ENCODE peak calls at places on chromosome 5, in five cellular contexts. X, O, L, W and T are unnamed samples.
A peak's percentile ranks its signal among the peaks of the same experiment; 100 is the strongest.

GRCh38 chr5:32531885-32532520 is 53.4 kb upstream of the SUB1 start:
- DNase-seq in X (peak; percentile 34), O (peak; percentile 48), L (peak; percentile 62), W (peak; percentile 32), T (no peak)

GRCh38 chr5:58335518-58335917 is 124.4 kb downstream of the PLK2 start:
- DNase-seq in X (no peak), O (no peak), L (no peak), W (no peak), T (no peak)

GRCh38 chr5:7415123-7415522 is 19.2 kb downstream of the ADCY2 start:
- DNase-seq in X (no peak), O (no peak), L (no peak), W (no peak), T (no peak)

GRCh38 chr5:37774912-37775483 is 64.8 kb downstream of the GDNF start:
- DNase-seq in X (no peak), O (no peak), L (peak; percentile 20), W (no peak), T (no peak)

GRCh38 chr5:169876376-169876775 is 103.9 kb downstream of the INSYN2B start:
- DNase-seq in X (no peak), O (no peak), L (no peak), W (peak; percentile 66), T (no peak)

GRCh38 chr5:149656576-149657182 is 73.4 kb upstream of the PPARGC1B start:
- DNase-seq in X (no peak), O (no peak), L (peak; percentile 27), W (no peak), T (no peak)

GRCh38 chr5:1726956-1727355 is 72.7 kb downstream of the MRPL36 start:
- DNase-seq in X (no peak), O (no peak), L (no peak), W (no peak), T (peak; percentile 25)

GRCh38 chr5:39433838-39434237 is 9.1 kb upstream of the DAB2 start:
- DNase-seq in X (no peak), O (no peak), L (no peak), W (no peak), T (no peak)

GRCh38 chr5:40497573-40497972 is 182.1 kb upstream of the PTGER4 start:
- DNase-seq in X (no peak), O (peak; percentile 91), L (no peak), W (peak; percentile 80), T (no peak)

GRCh38 chr5:5719292-5719691 is 296.8 kb downstream of the ICE1 start:
- DNase-seq in X (no peak), O (no peak), L (no peak), W (no peak), T (peak; percentile 46)

GRCh38 chr5:151319334-151319733 is 15.8 kb upstream of the SLC36A3 start:
- DNase-seq in X (no peak), O (peak; percentile 5), L (no peak), W (no peak), T (no peak)

GRCh38 chr5:54825005-54825404 is 160.4 kb downstream of the ESM1 start:
- DNase-seq in X (no peak), O (no peak), L (no peak), W (peak; percentile 62), T (no peak)

GRCh38 chr5:33361781-33362180 is 79.0 kb upstream of the TARS1 start:
- DNase-seq in X (no peak), O (no peak), L (no peak), W (no peak), T (no peak)

GRCh38 chr5:141513627-141514329 is 24.9 kb downstream of the PCDHGC5 start:
- DNase-seq in X (peak; percentile 70), O (peak; percentile 71), L (peak; percentile 74), W (peak; percentile 88), T (peak; percentile 80)

GRCh38 chr5:2929779-2930178 is 178.3 kb upstream of the IRX2 start:
- DNase-seq in X (no peak), O (no peak), L (no peak), W (no peak), T (no peak)

GRCh38 chr5:149207821-149208220 is 63.8 kb upstream of the AFAP1L1 start:
- DNase-seq in X (no peak), O (no peak), L (no peak), W (no peak), T (no peak)

GRCh38 chr5:111158105-111158744 is 66.0 kb upstream of the CAMK4 start:
- DNase-seq in X (peak; percentile 84), O (peak; percentile 48), L (peak; percentile 91), W (peak; percentile 48), T (no peak)